ENCODE peak calls at places on chromosomes 7 and 10, in seven cellular contexts. A is astrocyte of the spinal cord, G is GM12878, E is IMR-90, O is NB4, V is epithelial cell of proximal tubule, D is colonic mucosa. T is an unnamed sample.

GRCh38 chr7:128442346-128442745 is 13.3 kb upstream of the HILPDA start:
- DNase-seq in V (no peak), O (no peak), E (no peak), D (no peak), G (no peak), A (no peak), T (no peak)

GRCh38 chr10:94623572-94623971 is 60.0 kb upstream of the CYP2C18 start:
- DNase-seq in O (no peak), A (no peak), V (no peak), G (no peak), E (no peak), D (no peak), T (no peak)

GRCh38 chr7:158129037-158130022 is 458.3 kb downstream of the PTPRN2 start:
- DNase-seq in O (no peak), G (no peak), E (no peak), A (no peak), V (no peak), D (no peak), T (no peak)

GRCh38 chr10:27052646-27053045 is 47.6 kb downstream of the ANKRD26 start:
- DNase-seq in A (no peak), E (no peak), D (no peak), G (no peak), V (peak), O (no peak), T (no peak)

GRCh38 chr10:69994262-69994661 is 58.4 kb upstream of the MACROH2A2 start:
- DNase-seq in A (peak), E (peak), O (peak), D (peak), V (no peak), G (no peak), T (peak)

GRCh38 chr7:143216151-143216550 is 5.7 kb upstream of the TAS2R40 start:
- DNase-seq in V (no peak), E (peak), D (no peak), G (no peak), A (peak), O (no peak), T (peak)

GRCh38 chr7:98303176-98303865 is 21.8 kb downstream of the BRI3 start:
- DNase-seq in A (no peak), V (no peak), E (no peak), G (no peak), D (no peak), O (no peak), T (no peak)

GRCh38 chr10:70540089-70540788 is 61.7 kb downstream of the PALD1 start:
- DNase-seq in O (peak), D (no peak), E (no peak), A (no peak), G (no peak), V (no peak), T (peak)

GRCh38 chr7:151462306-151462779 is 22.4 kb upstream of the CRYGN start:
- DNase-seq in E (no peak), O (peak), G (no peak), D (no peak), A (no peak), V (no peak), T (no peak)

GRCh38 chr7:151461942-151462230 is 21.9 kb upstream of the CRYGN start:
- DNase-seq in E (no peak), A (no peak), D (no peak), V (no peak), G (no peak), O (no peak), T (no peak)

GRCh38 chr7:151461096-151461941 is 21.4 kb upstream of the CRYGN start:
- DNase-seq in O (no peak), E (no peak), D (no peak), A (no peak), G (no peak), V (no peak), T (no peak)

GRCh38 chr7:151459726-151460473 is 20.0 kb upstream of the CRYGN start:
- DNase-seq in D (peak), V (peak), E (peak), A (peak), O (no peak), G (no peak), T (peak)

DNA sequence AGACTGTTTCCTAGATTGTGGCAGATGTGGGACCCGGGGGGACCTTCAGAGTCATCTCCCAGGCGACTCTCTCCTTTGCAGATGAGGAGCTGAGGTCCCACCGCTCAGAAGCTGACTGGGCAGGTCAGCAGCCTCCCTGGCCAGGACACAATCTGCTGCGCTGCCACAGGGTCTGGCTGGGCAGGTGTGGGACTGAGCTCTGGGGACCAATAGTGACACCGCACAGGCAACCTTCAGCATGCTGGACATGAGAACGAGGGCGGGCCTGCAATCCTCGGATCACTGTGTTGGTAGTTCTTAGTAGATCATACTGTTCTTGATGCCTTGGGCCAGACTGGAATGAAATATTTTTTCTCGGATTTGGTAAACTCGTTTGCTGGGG is 20.5 kb upstream of the CRYGN start:
- DNase-seq in O (no peak), D (no peak), V (no peak), E (no peak), A (no peak), G (no peak), T (peak)
- H3K4me3 ChIP-seq in O (no peak), D (no peak), V (peak), E (no peak), A (no peak), G (no peak), T (peak)

DNA sequence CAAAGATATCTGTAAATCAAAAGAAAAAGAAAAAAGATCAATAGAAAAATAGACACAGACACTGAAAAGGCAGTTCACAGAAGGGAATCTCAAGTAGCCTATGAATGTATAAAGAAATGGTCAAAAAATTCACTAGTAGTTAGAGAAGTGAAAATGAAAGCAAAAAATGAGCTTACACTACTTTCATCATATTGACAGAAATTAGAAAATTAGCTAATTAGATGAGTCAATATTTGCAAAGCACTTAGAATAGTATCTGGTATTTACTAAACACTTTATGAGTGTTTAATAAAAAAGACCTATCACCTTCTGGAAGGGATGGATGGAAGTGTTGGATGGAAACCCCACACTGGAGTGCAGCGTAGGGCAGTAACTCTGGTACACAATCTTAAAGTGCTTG is 1.7 kb upstream of the CFAP58 start:
- DNase-seq in G (no peak), O (no peak), A (no peak), D (no peak), E (no peak), V (no peak), T (no peak)
- H3K4me3 ChIP-seq in G (peak), O (no peak), A (no peak), D (no peak), E (no peak), V (no peak), T (peak)

GRCh38 chr10:58502956-58503355 is 9.7 kb upstream of the BICC1 start:
- DNase-seq in O (no peak), E (peak), G (no peak), A (no peak), V (no peak), D (no peak), T (peak)

GRCh38 chr10:58513189-58514101 is 773 bp downstream of the BICC1 start:
- DNase-seq in O (peak), V (no peak), E (peak), G (no peak), A (peak), D (peak), T (peak)

GRCh38 chr10:58511765-58512469 is 755 bp upstream of the BICC1 start:
- DNase-seq in D (peak), E (peak), A (no peak), V (no peak), O (no peak), G (no peak), T (peak)

GRCh38 chr10:58512470-58513188 is at the start of gene BICC1:
- DNase-seq in A (peak), O (no peak), E (peak), V (no peak), D (peak), G (no peak), T (peak)

DNA sequence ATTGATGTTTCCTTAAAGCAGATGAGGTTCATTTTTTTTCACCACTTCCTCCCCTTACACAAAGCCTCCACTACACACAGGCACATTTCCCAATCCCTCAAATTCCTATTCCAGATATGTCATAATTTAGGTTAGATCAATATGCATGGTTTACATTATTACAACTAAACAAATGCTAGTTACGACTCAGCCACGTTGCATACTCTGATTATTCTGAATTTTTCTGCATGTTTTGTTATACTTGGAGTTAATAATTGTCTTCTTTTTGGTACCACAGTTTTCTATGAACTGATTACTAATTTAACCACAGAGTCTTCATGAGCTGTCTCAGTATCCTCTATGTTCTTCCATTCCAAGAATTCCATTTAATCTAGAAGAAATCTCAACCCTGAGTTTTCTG is 4.4 kb upstream of the BICC1 start:
- DNase-seq in G (no peak), D (no peak), V (no peak), A (no peak), E (peak), O (no peak), T (peak)
- H3K4me3 ChIP-seq in G (no peak), D (no peak), V (no peak), A (no peak), E (no peak), O (no peak), T (peak)

GRCh38 chr7:55569797-55570196 is 2.5 kb downstream of the VOPP1 start:
- DNase-seq in V (no peak), E (no peak), A (no peak), D (no peak), O (no peak), G (no peak), T (no peak)

GRCh38 chr7:55570939-55571338 is 1.4 kb downstream of the VOPP1 start:
- DNase-seq in A (peak), V (no peak), O (no peak), D (no peak), G (no peak), E (peak), T (peak)

GRCh38 chr7:55571534-55572377 is 546 bp downstream of the VOPP1 start:
- DNase-seq in D (peak), A (peak), O (peak), V (no peak), E (peak), G (no peak), T (peak)

GRCh38 chr7:55569269-55569663 is 3.0 kb downstream of the VOPP1 start:
- DNase-seq in G (no peak), E (no peak), V (no peak), D (no peak), O (no peak), A (no peak), T (no peak)

GRCh38 chr7:55570218-55570873 is 2.0 kb downstream of the VOPP1 start:
- DNase-seq in O (no peak), E (no peak), A (no peak), G (no peak), D (no peak), V (no peak), T (peak)
- H3K4me3 ChIP-seq in O (no peak), E (no peak), A (peak), G (peak), D (peak), V (peak), T (peak)

GRCh38 chr7:5478568-5479045 is 55.0 kb upstream of the TNRC18 start:
- DNase-seq in G (no peak), A (no peak), E (no peak), D (no peak), V (no peak), O (peak), T (no peak)
- H3K4me3 ChIP-seq in G (no peak), A (no peak), E (no peak), D (peak), V (no peak), O (peak), T (no peak)

GRCh38 chr10:71621783-71622526 is 97.6 kb downstream of the C10orf105 start:
- DNase-seq in D (no peak), A (peak), O (no peak), V (peak), G (no peak), E (peak), T (peak)
- H3K4me3 ChIP-seq in D (no peak), A (no peak), O (no peak), V (no peak), G (no peak), E (no peak), T (no peak)

DNA sequence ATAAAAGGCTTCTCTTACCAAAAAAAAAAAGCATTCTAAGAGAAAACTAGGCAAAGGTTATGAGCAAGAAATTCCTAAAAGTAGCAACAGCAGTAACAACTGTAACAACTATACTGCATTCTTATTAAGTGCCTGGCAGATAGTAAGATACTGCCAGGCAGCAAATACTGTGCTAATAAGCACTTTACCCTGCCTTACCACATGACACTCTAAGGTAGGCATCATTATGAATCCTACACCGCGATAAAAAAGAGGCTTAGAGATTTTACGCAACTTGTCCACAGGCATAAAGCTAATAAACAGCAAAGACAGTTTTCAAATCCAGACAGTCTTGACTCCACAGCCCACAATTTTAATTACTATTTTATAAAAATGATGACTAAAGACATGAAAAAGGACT is 83.2 kb downstream of the USP6NL start:
- DNase-seq in A (peak), D (no peak), V (no peak), G (no peak), O (no peak), E (no peak), T (no peak)
- H3K4me3 ChIP-seq in A (no peak), D (no peak), V (no peak), G (peak), O (no peak), E (no peak), T (no peak)

DNA sequence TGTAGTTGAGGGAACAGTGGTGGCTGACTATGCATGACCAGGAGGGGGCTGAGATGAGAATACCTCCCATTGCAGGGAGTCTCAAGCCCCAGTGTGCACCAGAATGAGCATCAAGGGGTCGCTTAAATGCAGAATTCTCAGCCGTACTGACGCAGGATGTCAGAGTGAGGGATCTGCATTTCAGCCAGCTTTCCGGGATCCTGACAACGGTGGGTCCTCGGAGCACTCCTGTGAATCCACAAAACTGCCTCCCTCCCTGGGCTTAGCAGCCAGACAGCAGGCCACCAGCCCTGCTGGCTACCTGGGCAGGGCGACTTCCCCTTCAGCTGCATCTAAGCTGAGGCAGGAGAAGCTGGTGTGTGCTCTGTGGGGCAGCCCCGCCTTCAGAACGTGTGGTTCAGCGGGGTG is 21.8 kb upstream of the LOXL4 start:
- DNase-seq in V (no peak), O (no peak), D (no peak), G (no peak), A (no peak), E (no peak), T (no peak)
- H3K4me3 ChIP-seq in V (no peak), O (no peak), D (no peak), G (no peak), A (no peak), E (no peak), T (no peak)

GRCh38 chr10:99538287-99538917 is 5.7 kb downstream of the NKX2-3 start:
- DNase-seq in O (no peak), V (no peak), E (no peak), A (no peak), G (no peak), D (no peak), T (no peak)

GRCh38 chr10:99535764-99536399 is 3.1 kb downstream of the NKX2-3 start:
- DNase-seq in D (no peak), E (no peak), A (no peak), G (no peak), O (no peak), V (no peak), T (no peak)

GRCh38 chr10:99539120-99539519 is 6.4 kb downstream of the NKX2-3 start:
- DNase-seq in V (no peak), D (no peak), G (no peak), E (no peak), A (no peak), O (no peak), T (no peak)

GRCh38 chr10:99536400-99537254 is 3.9 kb downstream of the NKX2-3 start:
- DNase-seq in D (no peak), G (no peak), A (no peak), O (peak), E (no peak), V (no peak), T (no peak)

DNA sequence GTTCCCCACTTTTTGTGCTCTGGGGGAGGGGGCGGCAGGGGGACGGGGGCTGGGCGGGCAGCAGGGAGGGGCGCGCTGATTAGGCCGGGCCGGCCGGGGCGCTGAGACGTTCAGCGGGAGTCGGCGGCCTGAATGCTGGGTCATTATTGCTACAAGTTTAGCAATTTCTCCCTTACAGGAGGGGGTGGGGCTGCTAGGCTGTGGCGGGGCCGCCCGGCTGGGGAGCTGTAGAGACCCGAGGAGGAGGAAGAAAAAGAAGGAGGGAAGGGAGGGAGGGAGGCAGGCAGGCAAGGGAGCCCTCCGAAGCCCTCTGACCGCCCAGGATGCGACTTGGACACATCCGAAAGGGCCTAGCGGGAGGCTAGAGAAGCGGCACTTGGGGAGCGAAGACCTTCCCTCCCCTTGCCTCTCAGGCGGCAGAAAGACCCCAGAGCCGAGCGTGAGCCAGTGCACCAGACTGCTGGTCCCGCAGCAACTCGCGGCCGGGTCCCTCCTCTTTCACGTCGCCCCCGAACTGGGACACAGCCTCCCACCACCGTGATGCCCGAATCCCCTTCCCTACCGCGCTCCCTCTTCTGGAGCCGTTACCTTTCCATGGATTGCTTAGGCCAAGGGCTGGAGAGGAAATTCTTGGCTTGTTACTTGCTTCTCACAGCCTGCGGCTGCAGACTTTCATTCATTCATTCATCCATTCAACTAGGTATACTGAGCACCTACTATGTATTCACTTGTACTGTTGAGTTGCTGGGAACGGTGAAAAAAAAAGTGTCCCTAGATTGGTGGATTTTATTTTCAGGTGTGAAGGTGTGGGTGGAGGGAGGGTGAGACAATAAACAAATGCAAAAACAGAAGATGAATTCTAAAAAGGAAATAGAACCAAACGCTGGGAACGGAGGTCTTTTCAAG is 4.9 kb downstream of the NKX2-3 start:
- DNase-seq in D (no peak), V (no peak), A (no peak), O (peak), E (no peak), G (no peak), T (no peak)
- H3K4me3 ChIP-seq in D (no peak), V (no peak), A (no peak), O (peak), E (no peak), G (no peak), T (no peak)

T was measured in GM23248.